ENCODE peak calls at places on chromosomes 4 and X, in four cellular contexts. Q is H9, G is IMR-90, Y is mesenchymal stem cell. O is an unnamed sample.

GRCh38 chr4:176498857-176499256 is 179.1 kb downstream of the SPCS3 start:
- DNase-seq in Q (no peak), Y (no peak), G (peak; percentile 66), O (no peak)

GRCh38 chr4:31341601-31342375 is 621.6 kb downstream of the PCDH7 start:
- DNase-seq in G (no peak), Y (peak; percentile 49), Q (no peak), O (no peak)

GRCh38 chr4:154620111-154620510 is 7.7 kb upstream of the FGG start:
- DNase-seq in Q (no peak), Y (no peak), G (no peak), O (no peak)

GRCh38 chrX:154355094-154355775 is 19.2 kb downstream of the FLNA start:
- DNase-seq in G (no peak), Y (no peak), Q (no peak), O (no peak)

GRCh38 chrX:11756354-11757318 is 1.4 kb upstream of the MSL3 start:
- DNase-seq in Q (no peak), G (no peak), Y (peak; percentile 11), O (no peak)

GRCh38 chrX:121000589-121000988 is 15.0 kb upstream of the CT47A1 start:
- DNase-seq in G (no peak), Y (no peak), Q (no peak), O (no peak)

GRCh38 chrX:21745756-21746155 is 12.2 kb downstream of the SMPX start:
- DNase-seq in Y (peak; percentile 10), Q (no peak), G (peak; percentile 25), O (no peak)

GRCh38 chrX:153102436-153102835 is 30.2 kb downstream of the PNMA6A start:
- DNase-seq in Y (no peak), Q (no peak), G (no peak), O (no peak)

GRCh38 chr4:23819041-23819511 is 70.8 kb downstream of the PPARGC1A start:
- DNase-seq in Y (peak; percentile 68), Q (no peak), G (peak; percentile 45), O (no peak)

GRCh38 chr4:103032575-103032974 is 13.1 kb upstream of the SLC9B1 start:
- DNase-seq in Y (peak; percentile 42), Q (peak; percentile 77), G (peak; percentile 32), O (peak; percentile 9)

GRCh38 chrX:130531066-130531465 is 129.3 kb downstream of the RBMX2 start:
- DNase-seq in Q (no peak), G (no peak), Y (no peak), O (no peak)

GRCh38 chr4:40056722-40057539 is at the start of gene N4BP2:
- DNase-seq in G (peak; percentile 68), Y (peak; percentile 84), Q (peak; percentile 78), O (peak; percentile 89)

GRCh38 chrX:46903458-46904242 is 8.6 kb upstream of the JADE3 start:
- DNase-seq in G (peak; percentile 70), Y (peak; percentile 78), Q (peak; percentile 86), O (peak; percentile 38)

GRCh38 chrX:153649178-153649914 is 2.3 kb downstream of the DUSP9 start:
- DNase-seq in Y (no peak), Q (peak; percentile 76), G (no peak), O (no peak)

GRCh38 chr4:48831532-48832015 is 686 bp downstream of the OCIAD1 start:
- DNase-seq in Y (no peak), Q (no peak), G (peak; percentile 16), O (no peak)

GRCh38 chr4:30716158-30716557 is 4.0 kb upstream of the PCDH7 start:
- DNase-seq in Y (peak; percentile 67), G (peak; percentile 53), Q (no peak), O (peak; percentile 21)

GRCh38 chrX:47456080-47456479 is 26.9 kb downstream of the ZNF41 start:
- DNase-seq in Y (no peak), G (no peak), Q (no peak), O (no peak)

GRCh38 chr4:136927172-136927571 is 605.1 kb downstream of the PCDH18 start:
- DNase-seq in Y (no peak), G (peak; percentile 12), Q (no peak), O (no peak)

GRCh38 chr4:39908284-39908683 is 69.4 kb downstream of the PDS5A start:
- DNase-seq in G (peak; percentile 40), Q (no peak), Y (peak; percentile 6), O (no peak)

GRCh38 chr4:10107111-10108091 is 9.2 kb downstream of the WDR1 start:
- DNase-seq in Q (no peak), Y (no peak), G (peak; percentile 28), O (no peak)

GRCh38 chr4:150117094-150117493 is 38.8 kb downstream of the DCLK2 start:
- DNase-seq in Y (no peak), Q (no peak), G (peak; percentile 33), O (no peak)

GRCh38 chr4:93334003-93334402 is 494.6 kb upstream of the ATOH1 start:
- DNase-seq in Y (no peak), Q (no peak), G (peak; percentile 43), O (no peak)

GRCh38 chr4:107066622-107067021 is 30.5 kb upstream of the DKK2 start:
- DNase-seq in Y (no peak), G (no peak), Q (no peak), O (no peak)

GRCh38 chrX:40240844-40241243 is 143.1 kb upstream of the BCOR start:
- DNase-seq in Q (no peak), Y (no peak), G (no peak), O (no peak)

GRCh38 chrX:71095971-71096701 is 485 bp downstream of the FOXO4 start:
- DNase-seq in Y (no peak), Q (no peak), G (peak; percentile 30), O (no peak)

GRCh38 chr4:1628892-1629703 is 55.0 kb downstream of the FAM53A start:
- DNase-seq in Y (peak; percentile 33), G (peak; percentile 6), Q (peak; percentile 82), O (peak; percentile 65)

GRCh38 chr4:172983014-172983413 is 185.6 kb upstream of the GALNT7 start:
- DNase-seq in Y (no peak), Q (no peak), G (no peak), O (no peak)

GRCh38 chr4:56155432-56155831 is 206.7 kb downstream of the CEP135 start:
- DNase-seq in Q (no peak), Y (no peak), G (no peak), O (no peak)

GRCh38 chrX:103774070-103774642 is 2.5 kb upstream of the PLP1 start:
- DNase-seq in Q (peak; percentile 46), G (peak; percentile 52), Y (peak; percentile 18), O (no peak)

GRCh38 chrX:78378476-78379115 is 51.2 kb upstream of the CYSLTR1 start:
- DNase-seq in G (no peak), Q (no peak), Y (no peak), O (no peak)

GRCh38 chr4:20126906-20127305 is 124.8 kb upstream of the SLIT2 start:
- DNase-seq in Y (no peak), G (peak; percentile 93), Q (no peak), O (no peak)

GRCh38 chrX:118548831-118549230 is 53.2 kb downstream of the DOCK11 start:
- DNase-seq in Q (no peak), Y (no peak), G (no peak), O (no peak)

GRCh38 chr4:183602444-183603102 is 56.4 kb downstream of the RWDD4 start:
- DNase-seq in Y (peak; percentile 30), Q (no peak), G (peak; percentile 33), O (no peak)

GRCh38 chr4:104592894-104593470 is 98.3 kb upstream of the CXXC4 start:
- DNase-seq in Q (no peak), Y (peak; percentile 90), G (peak; percentile 0), O (no peak)

GRCh38 chr4:171024720-171025303 is 788.4 kb upstream of the GALNTL6 start:
- DNase-seq in Y (no peak), Q (no peak), G (no peak), O (no peak)
- H2AFZ ChIP-seq in Y (no peak overlapping the region), Q (no peak overlapping the region), G (no peak overlapping the region), O (no peak overlapping the region)

GRCh38 chr4:162061214-162061613 is 102.6 kb downstream of the FSTL5 start:
- DNase-seq in Q (peak; percentile 34), Y (peak; percentile 66), G (no peak), O (peak; percentile 32)
- H2BK5ac ChIP-seq in Q (no peak overlapping the region), Y (no peak overlapping the region), G (no peak overlapping the region), O (no peak overlapping the region)

DNA sequence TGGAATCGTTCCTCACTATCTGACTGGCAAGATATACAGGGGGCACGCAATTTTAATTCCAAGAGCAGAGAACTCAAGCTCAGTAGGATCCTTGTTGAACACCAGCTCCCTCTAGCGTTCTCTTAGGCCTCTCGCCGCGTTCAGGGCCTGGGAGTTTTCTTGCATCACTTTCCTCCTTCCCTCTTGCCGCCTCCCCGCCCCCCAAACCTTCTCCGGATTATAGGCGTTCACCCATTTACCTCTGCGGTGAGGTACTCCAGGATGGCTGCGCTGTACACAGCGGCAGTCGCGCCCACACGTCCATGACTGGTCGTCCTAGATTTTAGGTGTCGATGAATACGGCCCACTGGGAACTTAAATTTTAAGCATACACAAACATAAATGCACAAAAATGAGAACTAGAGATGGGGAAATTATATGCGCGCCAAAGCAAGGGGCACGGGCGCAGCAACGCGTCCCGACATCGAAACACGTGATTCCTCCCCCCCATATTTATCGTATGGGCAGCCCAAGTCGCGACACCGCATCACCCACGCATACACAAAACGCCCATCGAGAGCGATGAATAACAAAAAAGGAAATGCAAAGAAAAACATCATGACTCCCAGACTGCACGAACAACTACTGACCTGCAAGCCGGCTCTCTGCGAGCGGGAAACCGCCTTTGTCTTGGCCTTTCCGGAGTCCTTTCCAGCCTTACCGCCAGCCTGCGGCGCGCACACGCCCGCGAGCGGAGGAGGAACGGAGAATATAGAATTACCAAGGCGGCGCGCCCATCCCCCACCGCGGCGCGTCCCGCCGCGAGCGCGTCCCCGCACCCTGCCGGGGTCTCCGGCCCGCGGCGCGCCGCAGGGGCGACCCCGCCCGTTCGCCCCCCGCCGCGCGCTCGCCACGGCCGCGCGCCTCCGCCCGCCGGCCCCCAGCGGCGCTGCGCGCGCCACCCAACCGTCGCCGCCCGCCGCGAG is 759 bp downstream of the H2AZ1 start:
- DNase-seq in G (peak; percentile 93), Q (peak; percentile 93), Y (peak; percentile 96), O (peak; percentile 90)
- H2AK5ac ChIP-seq in G (peak overlapping the region; percentile 67), Q (no peak overlapping the region), Y (no peak overlapping the region), O (peak overlapping the region; percentile 42)

GRCh38 chrX:136271300-136271699 is 20.1 kb upstream of the MAP7D3 start:
- DNase-seq in G (no peak), Y (no peak), Q (no peak), O (no peak)
- H2AFZ ChIP-seq in G (no peak overlapping the region), Y (no peak overlapping the region), Q (no peak overlapping the region), O (no peak overlapping the region)

GRCh38 chr4:98994474-98995182 is 893 bp upstream of the METAP1 start:
- DNase-seq in G (peak; percentile 8), Q (no peak), Y (no peak), O (no peak)
- H2BK5ac ChIP-seq in G (peak overlapping the region; percentile 70), Q (no peak overlapping the region), Y (peak overlapping the region; percentile 22), O (no peak overlapping the region)

GRCh38 chr4:134936014-134936413 is 734.4 kb upstream of the PABPC4L start:
- DNase-seq in Q (no peak), G (no peak), Y (no peak), O (no peak)
- H2AK5ac ChIP-seq in Q (no peak overlapping the region), G (no peak overlapping the region), Y (no peak overlapping the region), O (no peak overlapping the region)